ENCODE peak calls at places on chromosomes 3 and 15, in five cellular contexts. C, U, H, N and E are unnamed samples.

GRCh38 chr15:55915221-55915620 is 78.2 kb downstream of the NEDD4 start:
- DNase-seq in C (no peak), U (no peak), H (no peak), N (no peak), E (no peak)

GRCh38 chr15:65184305-65184943 is 718 bp downstream of the CLPX start:
- DNase-seq in C (no peak), U (peak), H (peak), N (peak), E (peak)

GRCh38 chr15:42796955-42797779 is 60.2 kb upstream of the CDAN1 start:
- DNase-seq in C (no peak), U (no peak), H (no peak), N (peak), E (no peak)

GRCh38 chr15:78224024-78224413 is 10.3 kb downstream of the ACSBG1 start:
- DNase-seq in C (no peak), U (no peak), H (no peak), N (peak), E (no peak)

GRCh38 chr15:88470625-88471372 is 3.3 kb downstream of the MRPS11 start:
- DNase-seq in C (no peak), U (no peak), H (no peak), N (no peak), E (no peak)

GRCh38 chr15:40477703-40478269 is 7.0 kb downstream of the CHST14 start:
- DNase-seq in C (no peak), U (no peak), H (no peak), N (no peak), E (no peak)

GRCh38 chr3:134028486-134029255 is 1.1 kb downstream of the SLCO2A1 start:
- DNase-seq in C (no peak), U (peak), H (no peak), N (no peak), E (no peak)

GRCh38 chr15:38545179-38545578 is 19.4 kb downstream of the RASGRP1 start:
- DNase-seq in C (no peak), U (no peak), H (no peak), N (no peak), E (no peak)

GRCh38 chr3:134874737-134875413 is 79.8 kb downstream of the EPHB1 start:
- DNase-seq in C (no peak), U (no peak), H (no peak), N (peak), E (no peak)